ENCODE peak calls at places on chromosomes 7 and 10, in seven cellular contexts. One of them, this sample, is unnamed.

GRCh38 chr10:124018886-124019525 is 74.4 kb downstream of the CHST15 start:
- DNase-seq in substantia nigra: no peak
- DNase-seq in GM03348: no peak
- DNase-seq in nephron progenitor cell: no peak
- DNase-seq in hypothalamus: no peak
- DNase-seq in PC-9: no peak
- DNase-seq in activated CD4-positive, alpha-beta memory T cell treated with anti-CD3 and anti-CD28 coated beads, Interleukin-2, amount 10 ng/mL, durations not matched to agents 7 days and 5 days: no peak
- DNase-seq in this sample: no peak

GRCh38 chr10:9166770-9167169 is 1112.3 kb downstream of the GATA3 start:
- DNase-seq in substantia nigra: no peak
- DNase-seq in GM03348: no peak
- DNase-seq in nephron progenitor cell: no peak
- DNase-seq in hypothalamus: no peak
- DNase-seq in PC-9: no peak
- DNase-seq in activated CD4-positive, alpha-beta memory T cell treated with anti-CD3 and anti-CD28 coated beads, Interleukin-2, amount 10 ng/mL, durations not matched to agents 7 days and 5 days: no peak
- DNase-seq in this sample: no peak

GRCh38 chr10:52740913-52741675 is 31.5 kb downstream of the MBL2 start:
- DNase-seq in substantia nigra: peak
- DNase-seq in GM03348: peak
- DNase-seq in nephron progenitor cell: peak
- DNase-seq in hypothalamus: peak
- DNase-seq in PC-9: peak
- DNase-seq in activated CD4-positive, alpha-beta memory T cell treated with anti-CD3 and anti-CD28 coated beads, Interleukin-2, amount 10 ng/mL, durations not matched to agents 7 days and 5 days: peak
- DNase-seq in this sample: peak

GRCh38 chr7:150381096-150381495 is 2.0 kb downstream of the ZNF775 start:
- DNase-seq in substantia nigra: no peak
- DNase-seq in GM03348: no peak
- DNase-seq in nephron progenitor cell: no peak
- DNase-seq in hypothalamus: no peak
- DNase-seq in PC-9: no peak
- DNase-seq in activated CD4-positive, alpha-beta memory T cell treated with anti-CD3 and anti-CD28 coated beads, Interleukin-2, amount 10 ng/mL, durations not matched to agents 7 days and 5 days: no peak
- DNase-seq in this sample: no peak

GRCh38 chr7:123327661-123328060 is 127.9 kb upstream of the SLC13A1 start:
- DNase-seq in substantia nigra: no peak
- DNase-seq in GM03348: no peak
- DNase-seq in nephron progenitor cell: no peak
- DNase-seq in hypothalamus: no peak
- DNase-seq in PC-9: no peak
- DNase-seq in activated CD4-positive, alpha-beta memory T cell treated with anti-CD3 and anti-CD28 coated beads, Interleukin-2, amount 10 ng/mL, durations not matched to agents 7 days and 5 days: no peak
- DNase-seq in this sample: no peak

GRCh38 chr10:123864923-123865322 is 26.7 kb downstream of the CPXM2 start:
- DNase-seq in substantia nigra: no peak
- DNase-seq in GM03348: no peak
- DNase-seq in nephron progenitor cell: no peak
- DNase-seq in hypothalamus: no peak
- DNase-seq in PC-9: no peak
- DNase-seq in activated CD4-positive, alpha-beta memory T cell treated with anti-CD3 and anti-CD28 coated beads, Interleukin-2, amount 10 ng/mL, durations not matched to agents 7 days and 5 days: no peak
- DNase-seq in this sample: no peak

GRCh38 chr10:13658864-13659685 is 72.3 kb downstream of the PRPF18 start:
- DNase-seq in substantia nigra: peak
- DNase-seq in GM03348: no peak
- DNase-seq in nephron progenitor cell: no peak
- DNase-seq in hypothalamus: peak
- DNase-seq in PC-9: no peak
- DNase-seq in activated CD4-positive, alpha-beta memory T cell treated with anti-CD3 and anti-CD28 coated beads, Interleukin-2, amount 10 ng/mL, durations not matched to agents 7 days and 5 days: no peak
- DNase-seq in this sample: no peak

GRCh38 chr10:132135398-132135872 is 51.3 kb upstream of the DPYSL4 start:
- DNase-seq in substantia nigra: no peak
- DNase-seq in GM03348: no peak
- DNase-seq in nephron progenitor cell: no peak
- DNase-seq in hypothalamus: no peak
- DNase-seq in PC-9: no peak
- DNase-seq in activated CD4-positive, alpha-beta memory T cell treated with anti-CD3 and anti-CD28 coated beads, Interleukin-2, amount 10 ng/mL, durations not matched to agents 7 days and 5 days: no peak
- DNase-seq in this sample: no peak

GRCh38 chr7:63025815-63026214 is 972.8 kb upstream of the ZNF722 start:
- DNase-seq in substantia nigra: no peak
- DNase-seq in GM03348: no peak
- DNase-seq in nephron progenitor cell: no peak
- DNase-seq in hypothalamus: no peak
- DNase-seq in PC-9: no peak
- DNase-seq in activated CD4-positive, alpha-beta memory T cell treated with anti-CD3 and anti-CD28 coated beads, Interleukin-2, amount 10 ng/mL, durations not matched to agents 7 days and 5 days: no peak
- DNase-seq in this sample: no peak

GRCh38 chr7:151152935-151153513 is 14.5 kb downstream of the GBX1 start:
- DNase-seq in substantia nigra: no peak
- DNase-seq in GM03348: no peak
- DNase-seq in nephron progenitor cell: no peak
- DNase-seq in hypothalamus: no peak
- DNase-seq in PC-9: no peak
- DNase-seq in activated CD4-positive, alpha-beta memory T cell treated with anti-CD3 and anti-CD28 coated beads, Interleukin-2, amount 10 ng/mL, durations not matched to agents 7 days and 5 days: no peak
- DNase-seq in this sample: no peak

GRCh38 chr10:116038259-116038658 is 234.7 kb downstream of the GFRA1 start:
- DNase-seq in substantia nigra: no peak
- DNase-seq in GM03348: peak
- DNase-seq in nephron progenitor cell: no peak
- DNase-seq in hypothalamus: no peak
- DNase-seq in PC-9: no peak
- DNase-seq in activated CD4-positive, alpha-beta memory T cell treated with anti-CD3 and anti-CD28 coated beads, Interleukin-2, amount 10 ng/mL, durations not matched to agents 7 days and 5 days: no peak
- DNase-seq in this sample: no peak

GRCh38 chr10:99966306-99966705 is 43.4 kb downstream of the DNMBP start:
- DNase-seq in substantia nigra: no peak
- DNase-seq in GM03348: peak
- DNase-seq in nephron progenitor cell: no peak
- DNase-seq in hypothalamus: no peak
- DNase-seq in PC-9: peak
- DNase-seq in activated CD4-positive, alpha-beta memory T cell treated with anti-CD3 and anti-CD28 coated beads, Interleukin-2, amount 10 ng/mL, durations not matched to agents 7 days and 5 days: peak
- DNase-seq in this sample: no peak